ENCODE peak calls at places on chromosomes 11 and 22, in seven cellular contexts. J, P, S, H, T, Z and K are unnamed samples. For H3K36me3, the result is how much of the 10 kb centered on the place peaks cover.

GRCh38 chr11:70029115-70029830 is 48.8 kb upstream of the ANO1 start:
- DNase-seq in J (no peak), P (no peak), S (no peak), H (no peak), T (no peak), Z (peak), K (no peak)

GRCh38 chr22:36934940-36935610 is 21.6 kb downstream of the CSF2RB start:
- DNase-seq in J (no peak), P (no peak), S (no peak), H (no peak), T (no peak), Z (no peak), K (no peak)

GRCh38 chr11:95831198-95831883 is 41.0 kb downstream of the CEP57 start:
- DNase-seq in J (no peak), P (peak), S (no peak), H (no peak), T (peak), Z (no peak), K (no peak)

GRCh38 chr22:19663821-19664325 is 50.4 kb upstream of the SEPTIN5 start:
- DNase-seq in J (no peak), P (no peak), S (no peak), H (no peak), T (peak), Z (no peak), K (no peak)

GRCh38 chr11:111764621-111765020 is 1.6 kb downstream of the PPP2R1B start:
- DNase-seq in J (no peak), P (no peak), S (no peak), H (no peak), T (peak), Z (no peak), K (no peak)

GRCh38 chr22:19182472-19183157 is 4.1 kb upstream of the SLC25A1 start:
- DNase-seq in J (no peak), P (no peak), S (no peak), H (no peak), T (no peak), Z (no peak), K (no peak)

GRCh38 chr11:18632841-18633240 is 1.3 kb downstream of the SPTY2D1 start:
- DNase-seq in J (no peak), P (no peak), S (no peak), H (no peak), T (no peak), Z (no peak), K (no peak)

GRCh38 chr22:19756288-19757128 is 4.1 kb upstream of the TBX1 start:
- DNase-seq in J (peak), P (no peak), S (peak), H (peak), T (no peak), Z (no peak), K (peak)

GRCh38 chr11:34266987-34267386 is 90.8 kb downstream of the ABTB2 start:
- DNase-seq in J (no peak), P (no peak), S (no peak), H (no peak), T (no peak), Z (peak), K (no peak)

GRCh38 chr11:9906043-9906791 is 242.3 kb downstream of the SWAP70 start:
- DNase-seq in J (no peak), P (peak), S (peak), H (no peak), T (peak), Z (no peak), K (no peak)

GRCh38 chr11:84853841-84854497 is 773.2 kb downstream of the DLG2 start:
- DNase-seq in J (no peak), P (no peak), S (no peak), H (no peak), T (no peak), Z (no peak), K (no peak)

GRCh38 chr11:119236490-119236889 is 30.4 kb downstream of the CBL start:
- DNase-seq in J (no peak), P (no peak), S (no peak), H (no peak), T (peak), Z (no peak), K (no peak)

GRCh38 chr11:25453471-25453870 is 878.5 kb upstream of the ANO3 start:
- DNase-seq in J (no peak), P (no peak), S (no peak), H (no peak), T (no peak), Z (no peak), K (no peak)

GRCh38 chr11:119512373-119512772 is 89.4 kb upstream of the THY1 start:
- DNase-seq in J (no peak), P (no peak), S (no peak), H (no peak), T (no peak), Z (no peak), K (no peak)

GRCh38 chr11:42526366-42526765 is 785.4 kb upstream of the API5 start:
- DNase-seq in J (no peak), P (no peak), S (no peak), H (no peak), T (no peak), Z (no peak), K (no peak)

GRCh38 chr11:119827113-119827512 is 98.1 kb upstream of the NECTIN1 start:
- DNase-seq in J (no peak), P (no peak), S (no peak), H (no peak), T (no peak), Z (no peak), K (no peak)

GRCh38 chr11:93733474-93733873 is 7.8 kb downstream of the TAF1D start:
- DNase-seq in J (no peak), P (no peak), S (no peak), H (no peak), T (no peak), Z (no peak), K (no peak)

GRCh38 chr11:14124345-14124744 is 161.8 kb downstream of the SPON1 start:
- DNase-seq in J (no peak), P (no peak), S (no peak), H (no peak), T (no peak), Z (no peak), K (no peak)

GRCh38 chr11:86575927-86576326 is 96.5 kb downstream of the ME3 start:
- DNase-seq in J (no peak), P (no peak), S (no peak), H (no peak), T (no peak), Z (no peak), K (no peak)

GRCh38 chr11:131674051-131674755 is 303.8 kb downstream of the NTM start:
- DNase-seq in J (no peak), P (peak), S (peak), H (peak), T (peak), Z (no peak), K (peak)

GRCh38 chr11:59849129-59849528 is 3.8 kb upstream of the CBLIF start:
- DNase-seq in J (no peak), P (no peak), S (no peak), H (no peak), T (no peak), Z (no peak), K (no peak)

DNA sequence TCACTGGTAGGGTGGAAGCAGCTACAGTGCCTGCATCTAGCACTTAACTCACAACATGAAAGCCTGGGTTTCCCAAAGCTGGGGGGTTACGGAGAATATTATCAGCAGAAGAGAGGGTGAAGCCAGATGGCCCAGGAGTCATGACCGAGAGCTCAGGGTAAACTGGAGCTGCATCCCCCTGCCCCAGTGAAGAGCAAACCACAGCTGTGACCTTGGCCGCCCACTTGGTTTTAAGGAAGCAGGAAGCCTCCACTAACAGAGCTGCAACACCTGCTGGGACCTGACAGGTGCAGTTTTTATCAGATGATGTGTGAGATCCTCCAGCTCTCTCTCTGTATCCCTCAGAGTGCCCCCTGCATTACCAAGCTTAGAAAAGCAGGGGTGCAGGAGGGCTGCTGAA is 20.9 kb downstream of the TCP11L1 start:
- DNase-seq in J (no peak), P (no peak), S (no peak), H (no peak), T (no peak), Z (no peak), K (no peak)
- H3K36me3 ChIP-seq in J (under half), P (under half), S (under half), H (under half), T (under half), Z (under half), K (under half)

GRCh38 chr11:65851811-65852507 is 6.0 kb downstream of the CFL1 start:
- DNase-seq in J (no peak), P (no peak), S (no peak), H (no peak), T (no peak), Z (no peak), K (no peak)
- H3K4me3 ChIP-seq in J (no peak), P (no peak), S (no peak), H (no peak), T (no peak), Z (no peak), K (no peak)

GRCh38 chr22:41354979-41355378 is 26.8 kb upstream of the TEF start:
- DNase-seq in J (no peak), P (no peak), S (no peak), H (no peak), T (no peak), Z (no peak), K (no peak)
- H3K36me3 ChIP-seq in J (under half), P (under half), S (under half), H (under half), T (under half), Z (half or more), K (under half)

GRCh38 chr11:64355078-64355940 is 3.7 kb upstream of the RPS6KA4 start:
- DNase-seq in J (no peak), P (no peak), S (peak), H (peak), T (peak), Z (peak), K (peak)
- H3K4me3 ChIP-seq in J (no peak), P (no peak), S (peak), H (no peak), T (peak), Z (peak), K (peak)

GRCh38 chr22:41898645-41899044 is 16.2 kb downstream of the SHISA8 start:
- DNase-seq in J (no peak), P (no peak), S (no peak), H (no peak), T (no peak), Z (no peak), K (no peak)
- H3K36me3 ChIP-seq in J (under half), P (under half), S (under half), H (under half), T (under half), Z (under half), K (under half)

GRCh38 chr11:47258317-47258902 is 614 bp downstream of the NR1H3 start:
- DNase-seq in J (peak), P (no peak), S (no peak), H (no peak), T (no peak), Z (no peak), K (no peak)
- H3K4me3 ChIP-seq in J (no peak), P (peak), S (peak), H (peak), T (peak), Z (peak), K (no peak)

DNA sequence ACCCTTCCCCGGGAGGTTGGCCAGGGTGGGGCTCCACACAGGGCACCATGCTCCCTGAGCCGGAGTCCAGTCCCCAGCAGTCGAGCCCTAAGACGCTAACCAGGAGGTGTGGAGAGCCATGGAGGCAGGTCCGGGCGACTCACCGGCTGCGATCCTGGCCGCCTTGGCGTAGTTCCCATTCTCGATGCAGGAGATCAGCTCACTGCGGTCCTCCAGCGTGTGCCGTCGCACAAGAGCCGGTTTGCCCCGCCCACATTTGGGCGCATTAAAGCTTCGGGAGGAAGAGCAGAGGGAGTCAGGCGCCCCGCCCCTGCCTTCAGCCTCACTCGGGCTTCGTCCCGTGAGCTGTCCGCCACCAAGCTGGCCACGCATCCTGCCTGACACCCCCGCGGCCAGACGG is 50.8 kb downstream of the BRD1 start:
- DNase-seq in J (no peak), P (no peak), S (no peak), H (no peak), T (no peak), Z (no peak), K (no peak)
- H3K36me3 ChIP-seq in J (under half), P (under half), S (under half), H (under half), T (under half), Z (under half), K (under half)

DNA sequence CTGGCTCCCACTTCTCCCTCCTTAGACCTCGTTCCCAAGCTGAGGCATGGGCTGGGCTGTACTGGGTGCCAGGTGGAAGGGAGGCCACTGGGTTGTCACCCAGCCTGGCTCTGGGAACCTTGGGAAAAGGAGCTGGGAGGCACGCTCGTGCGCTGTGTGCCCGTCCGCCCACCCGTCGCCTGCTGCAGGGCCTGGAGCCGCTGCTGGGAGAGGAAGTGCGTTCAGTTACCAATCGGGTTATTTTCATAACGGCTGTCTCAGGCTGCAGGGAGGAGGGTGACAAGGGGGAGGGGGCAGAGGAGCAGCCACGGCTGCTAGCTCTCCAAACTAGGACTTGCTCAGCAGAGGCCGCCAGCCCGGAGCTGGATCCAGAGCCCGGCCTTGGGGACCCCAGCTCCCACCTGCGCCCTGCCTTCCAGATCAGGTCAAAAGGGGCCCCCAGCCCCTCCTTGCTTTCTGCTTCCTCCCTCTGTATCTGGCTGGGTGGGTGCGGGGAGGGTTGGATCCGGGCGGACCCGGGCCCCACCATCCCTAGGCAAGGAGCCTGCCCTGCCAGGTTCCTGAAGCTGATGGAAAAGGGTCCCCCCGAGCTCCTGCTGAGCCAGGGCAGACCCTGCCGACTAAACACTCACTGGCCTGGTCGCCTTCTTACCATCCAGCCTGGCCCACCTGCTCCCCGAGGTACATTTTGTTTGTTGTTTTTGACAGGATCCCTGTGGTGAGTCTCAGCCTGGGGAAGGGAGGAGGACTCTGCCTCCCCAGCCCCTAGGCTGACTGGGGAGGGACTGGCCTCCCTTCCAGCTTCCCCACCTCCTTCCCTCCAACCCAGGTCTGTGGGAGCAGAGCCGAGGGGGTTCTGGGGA is 14.3 kb downstream of the DGKZ start:
- DNase-seq in J (peak), P (no peak), S (no peak), H (no peak), T (peak), Z (no peak), K (peak)
- H3K4me3 ChIP-seq in J (peak), P (no peak), S (peak), H (peak), T (peak), Z (peak), K (no peak)

DNA sequence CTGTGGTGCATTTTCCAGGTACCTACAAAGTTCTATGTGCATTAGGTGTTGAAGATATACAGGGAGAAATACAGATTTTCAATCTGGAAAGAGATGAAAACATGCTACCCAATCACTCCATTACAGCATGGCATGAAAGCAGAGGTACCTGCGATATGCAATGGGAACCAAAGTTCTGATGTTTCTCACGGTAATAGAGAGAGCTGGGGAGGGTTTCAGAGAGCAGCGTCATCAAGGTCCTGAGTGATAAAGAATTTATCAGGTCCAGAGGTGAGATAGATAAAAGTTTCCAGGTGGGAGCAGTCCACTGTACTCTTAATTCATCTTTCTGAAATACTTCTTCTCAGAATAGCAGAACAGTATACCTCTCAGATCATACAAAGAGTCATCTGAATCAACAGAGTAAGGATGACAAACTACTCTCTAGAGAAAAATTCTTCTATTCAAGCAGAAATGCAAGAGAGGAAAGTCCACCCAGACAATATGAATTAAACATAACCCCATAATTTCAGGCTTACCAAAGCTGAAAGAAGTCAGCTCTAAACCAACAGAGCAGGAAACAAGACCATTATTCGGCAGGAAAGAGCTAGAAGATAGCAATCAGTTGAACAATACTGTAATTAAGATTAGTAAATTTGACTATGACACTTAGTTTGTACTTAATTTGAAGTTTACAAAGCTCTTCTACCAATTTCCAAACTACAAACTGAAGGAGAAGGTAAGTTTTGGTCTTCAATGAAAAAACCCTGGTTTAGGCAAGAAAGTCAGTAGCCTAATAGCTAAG is 12.8 kb downstream of the CTSC start:
- DNase-seq in J (no peak), P (no peak), S (no peak), H (no peak), T (no peak), Z (no peak), K (no peak)
- H3K36me3 ChIP-seq in J (under half), P (under half), S (under half), H (under half), T (under half), Z (under half), K (under half)

GRCh38 chr22:47681766-47682165 is 919.3 kb downstream of the TBC1D22A start:
- DNase-seq in J (no peak), P (no peak), S (no peak), H (no peak), T (no peak), Z (no peak), K (no peak)
- H3K4me3 ChIP-seq in J (no peak), P (no peak), S (no peak), H (no peak), T (no peak), Z (no peak), K (no peak)